ENCODE peak calls at places on chromosome 14, in four cellular contexts. K is GM23338; T is CD8-positive, alpha-beta T cell; A is esophagus muscularis mucosa. H is an unnamed sample. For H3K4me1, the result is how much of the 10 kb centered on the place peaks cover.

GRCh38 chr14:24137529-24138395 is 1.8 kb downstream of the PSME1 start:
- DNase-seq in T (no peak), A (no peak), K (no peak), H (no peak)

GRCh38 chr14:52873694-52874093 is 77.2 kb downstream of the FERMT2 start:
- DNase-seq in A (no peak), T (no peak), K (no peak), H (no peak)

GRCh38 chr14:95835331-95835730 is 41.3 kb upstream of the TUNAR start:
- DNase-seq in K (no peak), T (no peak), A (peak), H (no peak)

GRCh38 chr14:77208266-77208978 is 26.8 kb downstream of the TMEM63C start:
- DNase-seq in T (peak), K (peak), A (no peak), H (peak)

GRCh38 chr14:52733824-52734223 is 3.9 kb downstream of the STYX start:
- DNase-seq in T (no peak), A (no peak), K (no peak), H (no peak)

GRCh38 chr14:57168138-57168695 is 100.5 kb downstream of the EXOC5 start:
- DNase-seq in T (no peak), K (no peak), A (no peak), H (no peak)

GRCh38 chr14:105333020-105333490 is 18.5 kb downstream of the PACS2 start:
- DNase-seq in T (no peak), K (no peak), A (no peak), H (no peak)

GRCh38 chr14:48096869-48097268 is 421.5 kb upstream of the MDGA2 start:
- DNase-seq in T (no peak), K (no peak), A (no peak), H (no peak)

GRCh38 chr14:85402546-85403162 is 127.3 kb upstream of the FLRT2 start:
- DNase-seq in K (no peak), T (no peak), A (no peak), H (no peak)

GRCh38 chr14:88245321-88245720 is 77.7 kb downstream of the KCNK10 start:
- DNase-seq in K (peak), T (no peak), A (no peak), H (no peak)

GRCh38 chr14:105323663-105324062 is 9.1 kb downstream of the PACS2 start:
- DNase-seq in A (no peak), K (no peak), T (no peak), H (no peak)

GRCh38 chr14:45150386-45150890 is 14.7 kb downstream of the FANCM start:
- DNase-seq in A (no peak), K (peak), T (no peak), H (no peak)

GRCh38 chr14:68042002-68042401 is 222.4 kb downstream of the RAD51B start:
- DNase-seq in K (no peak), A (no peak), T (no peak), H (no peak)

GRCh38 chr14:54974773-54975414 is 52.0 kb downstream of the WDHD1 start:
- DNase-seq in T (no peak), K (no peak), A (no peak), H (no peak)
- H3K27ac ChIP-seq in T (no peak), K (peak), A (no peak), H (no peak)

GRCh38 chr14:101823511-101824120 is 62.1 kb downstream of the PPP2R5C start:
- DNase-seq in A (no peak), K (no peak), T (no peak), H (no peak)

GRCh38 chr14:101826359-101826758 is 64.8 kb downstream of the PPP2R5C start:
- DNase-seq in T (no peak), A (no peak), K (no peak), H (no peak)

GRCh38 chr14:101825797-101826196 is 64.3 kb downstream of the PPP2R5C start:
- DNase-seq in K (no peak), A (no peak), T (no peak), H (no peak)

GRCh38 chr14:101823081-101823480 is 61.6 kb downstream of the PPP2R5C start:
- DNase-seq in K (no peak), A (no peak), T (no peak), H (no peak)

DNA sequence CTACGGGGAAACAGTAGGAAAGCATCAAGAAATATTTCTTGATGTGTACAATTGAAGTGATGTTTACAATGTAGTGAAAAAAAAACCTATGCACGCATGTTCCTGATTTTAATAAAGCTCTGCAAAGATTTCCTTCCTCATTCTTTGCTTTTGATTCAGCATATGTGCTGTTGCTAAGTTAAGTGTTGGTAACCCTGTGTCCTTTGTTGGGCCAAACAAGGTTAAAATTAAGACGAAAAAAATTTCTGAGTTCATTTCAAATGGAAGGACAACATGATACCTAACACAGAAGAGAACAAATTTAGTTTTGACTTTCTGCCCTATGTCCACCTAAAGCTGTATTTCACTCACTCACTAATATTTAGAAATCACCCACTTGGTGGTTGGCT is 62.8 kb downstream of the PPP2R5C start:
- DNase-seq in K (no peak), T (no peak), A (no peak), H (no peak)
- H3K4me1 ChIP-seq in K (under half), T (half or more), A (half or more), H (under half)

DNA sequence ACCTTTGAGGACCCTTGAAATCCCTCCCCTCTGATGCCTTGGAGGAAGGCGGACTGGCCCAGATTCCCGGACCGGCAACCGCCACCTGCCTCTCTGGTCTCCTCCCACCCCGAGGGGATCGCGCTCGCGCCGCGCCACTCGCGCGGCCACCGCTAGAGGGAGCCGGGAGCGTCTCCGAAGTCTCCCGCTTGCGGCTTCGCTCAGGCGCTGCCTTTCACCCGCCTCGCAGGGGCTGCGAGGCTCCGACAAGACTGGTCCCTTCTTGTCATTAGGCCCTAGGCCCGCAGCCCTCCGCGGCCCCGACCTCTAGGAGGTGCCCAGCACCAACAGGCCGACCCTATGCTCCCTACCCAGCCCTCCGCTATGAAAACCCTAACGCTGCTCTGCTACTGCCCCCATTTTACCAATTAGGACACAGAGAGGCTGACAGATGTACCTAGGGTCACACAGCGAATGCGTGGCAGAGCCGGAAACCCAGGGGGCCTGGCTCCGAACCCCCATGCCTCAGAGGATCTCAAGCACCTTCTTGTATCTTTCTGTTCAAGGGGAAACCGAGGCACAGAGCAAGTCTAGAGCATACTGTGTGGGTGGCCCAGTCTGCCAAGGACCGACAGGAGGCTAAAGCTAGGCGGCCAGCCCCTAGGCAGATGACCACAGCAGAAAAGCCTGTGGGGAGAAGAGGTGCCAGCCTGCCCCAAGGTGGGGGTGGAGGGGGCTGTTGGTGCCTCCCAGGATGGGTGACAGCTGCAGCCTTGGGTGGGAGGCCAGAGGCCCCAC is 21.4 kb upstream of the VSX2 start:
- DNase-seq in A (no peak), T (peak), K (peak), H (peak)
- H3K4me3 ChIP-seq in A (peak), T (peak), K (peak), H (peak)

GRCh38 chr14:102586420-102587119 is 5.9 kb upstream of the RCOR1 start:
- DNase-seq in K (no peak), A (no peak), T (no peak), H (no peak)
- H3K27ac ChIP-seq in K (no peak), A (no peak), T (no peak), H (no peak)

GRCh38 chr14:21269252-21270046 is at the start of gene HNRNPC:
- DNase-seq in K (peak), T (peak), A (peak), H (peak)

GRCh38 chr14:21267431-21267845 is 1.8 kb downstream of the HNRNPC start:
- DNase-seq in A (no peak), K (no peak), T (no peak), H (no peak)

GRCh38 chr14:21264025-21264801 is 5.0 kb downstream of the HNRNPC start:
- DNase-seq in K (no peak), A (no peak), T (no peak), H (no peak)

GRCh38 chr14:21268612-21269251 is 510 bp downstream of the HNRNPC start:
- DNase-seq in K (peak), A (no peak), T (no peak), H (peak)

GRCh38 chr14:21267886-21268611 is 1.2 kb downstream of the HNRNPC start:
- DNase-seq in A (no peak), K (no peak), T (no peak), H (no peak)
- H3K4me1 ChIP-seq in A (half or more), K (under half), T (under half), H (under half)

DNA sequence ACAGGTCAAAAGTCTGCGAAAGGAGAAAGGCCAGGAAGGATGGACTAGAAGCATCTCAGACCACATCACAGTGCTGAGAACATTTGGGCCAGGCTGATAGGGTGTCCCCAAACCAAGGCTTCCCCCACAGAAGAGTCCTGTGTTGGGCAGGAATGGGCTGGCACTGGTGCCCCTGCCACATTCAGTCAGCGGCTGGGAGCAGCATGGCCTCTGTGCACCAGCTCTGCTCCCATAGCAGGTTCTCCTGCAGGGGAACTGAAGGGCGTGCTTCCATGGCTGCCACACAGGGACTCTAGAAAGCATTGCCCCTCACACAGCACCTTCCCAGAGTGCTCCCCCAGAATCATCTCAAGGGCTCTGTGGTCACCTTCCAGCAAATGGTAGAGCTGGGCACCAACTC is 17.5 kb downstream of the EVL start:
- DNase-seq in A (no peak), K (no peak), T (no peak), H (no peak)
- H3K4me3 ChIP-seq in A (no peak), K (no peak), T (peak), H (no peak)

DNA sequence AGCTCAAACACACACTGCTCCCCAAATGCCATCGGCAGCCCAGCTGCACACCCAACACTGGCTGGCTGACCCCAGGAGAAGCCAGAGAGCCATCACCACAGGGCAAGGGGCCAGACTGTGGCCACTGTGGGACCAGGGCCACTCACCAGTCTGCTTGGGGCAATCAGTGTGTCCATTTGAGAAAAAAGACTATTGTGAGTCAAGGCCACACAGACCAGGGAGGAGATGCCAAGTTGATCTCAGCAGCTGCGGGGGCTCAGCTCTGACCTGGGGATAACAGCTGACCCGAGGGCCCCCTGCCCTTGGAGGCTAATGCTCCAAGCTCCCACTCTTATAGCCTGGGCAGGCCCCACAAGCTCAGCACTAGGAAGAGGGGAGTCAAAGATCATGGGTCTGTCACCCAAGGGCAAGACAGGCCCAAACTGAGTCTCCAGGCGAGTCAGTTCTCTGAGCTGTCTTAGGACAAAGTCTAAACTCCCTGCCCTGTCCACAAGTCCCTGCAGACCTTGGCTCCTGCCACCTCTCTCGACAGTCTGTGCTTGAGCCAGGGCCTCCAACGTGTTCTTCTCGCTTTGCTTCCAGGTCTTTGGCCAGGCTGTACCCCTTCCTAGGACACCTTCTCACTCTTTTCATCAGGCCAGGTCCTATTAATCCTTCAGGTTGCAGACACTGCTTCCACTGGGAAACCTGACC is 30.1 kb upstream of the PNMA1 start:
- DNase-seq in A (no peak), T (no peak), K (no peak), H (peak)
- H3K27ac ChIP-seq in A (peak), T (peak), K (no peak), H (peak)

GRCh38 chr14:55130194-55130550 is 1.1 kb downstream of the LGALS3 start:
- DNase-seq in A (no peak), T (no peak), K (peak), H (no peak)

GRCh38 chr14:55136241-55136640 is 7.2 kb downstream of the LGALS3 start:
- DNase-seq in A (no peak), T (no peak), K (no peak), H (no peak)

GRCh38 chr14:55136868-55137785 is 8.1 kb downstream of the LGALS3 start:
- DNase-seq in K (no peak), A (no peak), T (no peak), H (no peak)

GRCh38 chr14:55131782-55132181 is 2.7 kb downstream of the LGALS3 start:
- DNase-seq in A (no peak), T (no peak), K (no peak), H (no peak)

GRCh38 chr14:55133416-55133815 is 4.4 kb downstream of the LGALS3 start:
- DNase-seq in T (no peak), A (no peak), K (peak), H (no peak)
- H3K4me1 ChIP-seq in T (under half), A (half or more), K (under half), H (under half)

GRCh38 chr14:89953602-89954001 is 928 bp downstream of the EFCAB11 start:
- DNase-seq in K (no peak), A (no peak), T (no peak), H (no peak)
- H3K4me3 ChIP-seq in K (peak), A (no peak), T (no peak), H (peak)

H was measured in Peyer's patch.